ENCODE peak calls at places on chromosome 19, in seven cellular contexts. B is EH; K is smooth muscle cell of the brain vasculature; I is psoas muscle; G is left colon; U is stimulated activated CD4-positive, alpha-beta T cell treated with anti-CD3 and anti-CD28 coated beads, Interleukin-15, amount 100 ng/mL, for 24 hours; O is activated T-helper 1 cell treated with Interleukin-2 at 50 U/mL for 16 hours. P is an unnamed sample.

GRCh38 chr19:42401365-42402303 is 11.5 kb upstream of the CNFN start:
- DNase-seq in B (peak; percentile 70), K (no peak), I (peak; percentile 88), G (peak; percentile 55), U (peak; percentile 83), O (peak; percentile 57), P (peak; percentile 50)

GRCh38 chr19:32067686-32068085 is 277.7 kb upstream of the ZNF507 start:
- DNase-seq in B (no peak), K (no peak), I (no peak), G (no peak), U (no peak), O (no peak), P (no peak)

GRCh38 chr19:56712609-56713008 is 41.1 kb upstream of the ZNF835 start:
- DNase-seq in B (no peak), K (no peak), I (no peak), G (no peak), U (no peak), O (no peak), P (no peak)

GRCh38 chr19:3822683-3823344 is 36.6 kb upstream of the MATK start:
- DNase-seq in B (no peak), K (no peak), I (no peak), G (no peak), U (no peak), O (no peak), P (no peak)

GRCh38 chr19:9406798-9407352 is 28.5 kb downstream of the ZNF266 start:
- DNase-seq in B (peak; percentile 83), K (peak; percentile 17), I (peak; percentile 88), G (peak; percentile 60), U (peak; percentile 78), O (no peak), P (peak; percentile 60)

GRCh38 chr19:6059396-6059947 is 50.8 kb downstream of the RFX2 start:
- DNase-seq in B (no peak), K (no peak), I (no peak), G (no peak), U (no peak), O (no peak), P (no peak)

GRCh38 chr19:42076375-42076944 is 494 bp downstream of the ZNF574 start:
- DNase-seq in B (no peak), K (no peak), I (peak; percentile 72), G (peak; percentile 56), U (peak; percentile 65), O (no peak), P (no peak)

GRCh38 chr19:1001538-1002166 is 1.4 kb downstream of the GRIN3B start:
- DNase-seq in B (peak; percentile 46), K (no peak), I (peak; percentile 80), G (no peak), U (peak; percentile 79), O (peak; percentile 52), P (peak; percentile 34)

GRCh38 chr19:41793414-41793727 is 3.0 kb upstream of the CEACAM3 start:
- DNase-seq in B (no peak), K (no peak), I (no peak), G (no peak), U (no peak), O (no peak), P (no peak)

P was measured in small intestine.